ENCODE peak calls at places on chromosome 16, in nine cellular contexts. D, E, Y, H, W, C, P, U and L are unnamed samples.

GRCh38 chr16:4184038-4184702 is 57.7 kb downstream of the SRL start:
- DNase-seq in H (no peak), P (no peak), U (no peak), Y (no peak), D (no peak), C (no peak), E (no peak), W (no peak), L (no peak)

GRCh38 chr16:4176794-4177438 is 60.7 kb upstream of the ADCY9 start:
- DNase-seq in U (no peak), P (no peak), C (no peak), Y (peak), W (no peak), D (peak), E (no peak), H (no peak), L (no peak)

GRCh38 chr16:58462997-58463891 is 36.7 kb upstream of the NDRG4 start:
- DNase-seq in P (no peak), E (no peak), D (no peak), C (no peak), Y (peak), W (peak), U (no peak), H (no peak), L (no peak)

GRCh38 chr16:49608801-49609200 is 235.2 kb downstream of the C16orf78 start:
- DNase-seq in Y (peak), E (no peak), U (no peak), W (no peak), C (no peak), H (no peak), P (no peak), D (peak), L (no peak)

GRCh38 chr16:19291459-19291858 is 5.9 kb downstream of the CLEC19A start:
- DNase-seq in P (no peak), H (no peak), E (no peak), U (no peak), C (peak), W (no peak), Y (no peak), D (peak), L (no peak)

GRCh38 chr16:50553182-50553710 is 5.0 kb downstream of the NKD1 start:
- DNase-seq in P (no peak), E (no peak), C (no peak), D (no peak), W (no peak), U (no peak), Y (no peak), H (no peak), L (no peak)

GRCh38 chr16:16062023-16062932 is 112.9 kb downstream of the ABCC1 start:
- DNase-seq in Y (no peak), C (no peak), W (no peak), U (peak), E (no peak), H (no peak), P (no peak), D (no peak), L (no peak)

GRCh38 chr16:66082424-66082823 is 284.1 kb upstream of the CDH5 start:
- DNase-seq in Y (no peak), P (no peak), E (no peak), D (no peak), U (no peak), H (no peak), W (no peak), C (no peak), L (no peak)

GRCh38 chr16:48452991-48453760 is 68.0 kb upstream of the SIAH1 start:
- DNase-seq in D (no peak), C (no peak), Y (no peak), E (no peak), H (no peak), P (no peak), U (no peak), W (no peak), L (no peak)

GRCh38 chr16:69440236-69440635 is 15.8 kb downstream of the CYB5B start:
- DNase-seq in E (no peak), C (no peak), P (no peak), W (no peak), D (no peak), Y (no peak), U (no peak), H (no peak), L (no peak)

GRCh38 chr16:25064967-25065366 is 46.6 kb upstream of the LCMT1 start:
- DNase-seq in W (no peak), E (no peak), C (peak), P (no peak), D (no peak), H (no peak), Y (no peak), U (no peak), L (no peak)

GRCh38 chr16:2074071-2074470 is 26.3 kb downstream of the TSC2 start:
- DNase-seq in P (no peak), H (no peak), C (no peak), U (no peak), W (no peak), D (no peak), E (no peak), Y (no peak), L (no peak)

GRCh38 chr16:88905563-88905962 is 39.1 kb upstream of the PABPN1L start:
- DNase-seq in D (no peak), U (no peak), E (no peak), Y (peak), C (no peak), W (no peak), P (no peak), H (no peak), L (no peak)

GRCh38 chr16:22397459-22397858 is 23.0 kb upstream of the CDR2 start:
- DNase-seq in Y (no peak), W (no peak), P (no peak), E (no peak), U (no peak), C (no peak), H (no peak), D (peak), L (no peak)

GRCh38 chr16:31331141-31331764 is 23.7 kb upstream of the ITGAX start:
- DNase-seq in E (peak), W (peak), Y (no peak), C (no peak), U (peak), P (no peak), H (no peak), D (no peak), L (no peak)

GRCh38 chr16:81694494-81695285 is 84.4 kb upstream of the PLCG2 start:
- DNase-seq in E (no peak), D (no peak), P (no peak), C (peak), W (no peak), H (no peak), Y (no peak), U (no peak), L (no peak)

GRCh38 chr16:71626018-71626857 is at the start of gene MARVELD3:
- DNase-seq in E (peak), Y (no peak), P (no peak), W (peak), D (no peak), H (no peak), U (peak), C (no peak), L (no peak)

GRCh38 chr16:79372504-79373184 is 227.9 kb downstream of the MAF start:
- DNase-seq in W (no peak), H (no peak), P (no peak), Y (no peak), E (no peak), D (peak), C (no peak), U (peak), L (peak)

GRCh38 chr16:74667215-74667765 is 613 bp upstream of the RFWD3 start:
- DNase-seq in P (no peak), C (no peak), W (peak), U (no peak), E (no peak), Y (peak), D (peak), H (peak), L (peak)

GRCh38 chr16:1330260-1330914 is 3.1 kb upstream of the BAIAP3 start:
- DNase-seq in H (no peak), W (no peak), E (no peak), D (no peak), Y (no peak), P (no peak), C (no peak), U (no peak), L (no peak)

GRCh38 chr16:68281368-68282063 is 17.2 kb downstream of the SLC7A6 start:
- DNase-seq in E (peak), W (no peak), H (no peak), D (no peak), P (no peak), Y (no peak), U (peak), C (no peak), L (no peak)

GRCh38 chr16:57569306-57569946 is 27.0 kb downstream of the ADGRG5 start:
- DNase-seq in U (no peak), C (no peak), E (no peak), P (no peak), H (no peak), Y (no peak), D (no peak), W (no peak), L (no peak)

GRCh38 chr16:10575506-10576130 is 4.8 kb downstream of the EMP2 start:
- DNase-seq in P (no peak), U (no peak), E (no peak), Y (no peak), H (no peak), D (no peak), W (no peak), C (no peak), L (no peak)

GRCh38 chr16:2197765-2198164 is 1.4 kb upstream of the CASKIN1 start:
- DNase-seq in W (no peak), P (no peak), C (no peak), D (no peak), E (no peak), U (no peak), H (no peak), Y (no peak), L (no peak)

GRCh38 chr16:67428146-67428731 is 2.7 kb upstream of the HSD11B2 start:
- DNase-seq in H (no peak), Y (peak), P (peak), U (peak), C (no peak), D (peak), E (peak), W (peak), L (peak)

GRCh38 chr16:71540-72341 is 690 bp downstream of the RHBDF1 start:
- DNase-seq in D (peak), P (no peak), E (no peak), C (no peak), H (no peak), Y (no peak), W (no peak), U (no peak), L (no peak)

GRCh38 chr16:82899731-82900454 is 273.1 kb downstream of the CDH13 start:
- DNase-seq in D (no peak), E (no peak), W (no peak), P (no peak), H (no peak), U (no peak), C (no peak), Y (no peak), L (no peak)

GRCh38 chr16:47065766-47066688 is 77.7 kb downstream of the NETO2 start:
- DNase-seq in H (no peak), Y (no peak), C (no peak), D (no peak), W (no peak), P (no peak), U (no peak), E (no peak), L (no peak)

GRCh38 chr16:71412270-71413160 is 29.3 kb downstream of the TLE7 start:
- DNase-seq in U (peak), H (peak), P (peak), D (peak), Y (peak), C (peak), W (peak), E (peak), L (peak)